ENCODE peak calls at places on chromosomes 16 and 17, in five cellular contexts. V, Q, M, W and O are unnamed samples.

GRCh38 chr17:17129466-17129865 is 76.7 kb downstream of the PLD6 start:
- DNase-seq in V (no peak), Q (no peak), M (no peak), W (no peak), O (no peak)

GRCh38 chr16:12288537-12289174 is 312.1 kb downstream of the SNX29 start:
- DNase-seq in V (no peak), Q (no peak), M (no peak), W (no peak), O (no peak)

GRCh38 chr16:17417740-17418139 is 53.0 kb downstream of the XYLT1 start:
- DNase-seq in V (no peak), Q (no peak), M (no peak), W (no peak), O (no peak)

GRCh38 chr17:43360376-43360738 is 38.4 kb upstream of the ARL4D start:
- DNase-seq in V (no peak), Q (no peak), M (no peak), W (peak), O (peak)

GRCh38 chr17:63545302-63545928 is 4.9 kb upstream of the DCAF7 start:
- DNase-seq in V (no peak), Q (peak), M (no peak), W (no peak), O (no peak)

GRCh38 chr17:6636616-6637457 is 3.7 kb downstream of the KIAA0753 start:
- DNase-seq in V (no peak), Q (no peak), M (peak), W (no peak), O (no peak)

GRCh38 chr16:75460441-75460840 is 4.0 kb downstream of the TMEM170A start:
- DNase-seq in V (no peak), Q (no peak), M (peak), W (no peak), O (no peak)

GRCh38 chr17:27529230-27529796 is 73.1 kb downstream of the KSR1 start:
- DNase-seq in V (no peak), Q (no peak), M (no peak), W (no peak), O (no peak)

GRCh38 chr17:67779098-67779672 is 46.1 kb upstream of the BPTF start:
- DNase-seq in V (no peak), Q (peak), M (peak), W (no peak), O (no peak)

GRCh38 chr16:4273858-4274291 is 1.1 kb upstream of the TFAP4 start:
- DNase-seq in V (no peak), Q (no peak), M (peak), W (peak), O (no peak)

GRCh38 chr17:60416368-60416925 is 5.8 kb upstream of the CHCT1 start:
- DNase-seq in V (no peak), Q (no peak), M (no peak), W (no peak), O (no peak)

GRCh38 chr16:65069090-65069489 is 52.8 kb downstream of the CDH11 start:
- DNase-seq in V (no peak), Q (no peak), M (no peak), W (no peak), O (no peak)

GRCh38 chr16:58629681-58630640 is at the start of gene CNOT1:
- DNase-seq in V (peak), Q (peak), M (peak), W (peak), O (peak)

GRCh38 chr16:58634265-58634802 is 4.7 kb upstream of the CNOT1 start:
- DNase-seq in V (no peak), Q (no peak), M (no peak), W (no peak), O (no peak)

DNA sequence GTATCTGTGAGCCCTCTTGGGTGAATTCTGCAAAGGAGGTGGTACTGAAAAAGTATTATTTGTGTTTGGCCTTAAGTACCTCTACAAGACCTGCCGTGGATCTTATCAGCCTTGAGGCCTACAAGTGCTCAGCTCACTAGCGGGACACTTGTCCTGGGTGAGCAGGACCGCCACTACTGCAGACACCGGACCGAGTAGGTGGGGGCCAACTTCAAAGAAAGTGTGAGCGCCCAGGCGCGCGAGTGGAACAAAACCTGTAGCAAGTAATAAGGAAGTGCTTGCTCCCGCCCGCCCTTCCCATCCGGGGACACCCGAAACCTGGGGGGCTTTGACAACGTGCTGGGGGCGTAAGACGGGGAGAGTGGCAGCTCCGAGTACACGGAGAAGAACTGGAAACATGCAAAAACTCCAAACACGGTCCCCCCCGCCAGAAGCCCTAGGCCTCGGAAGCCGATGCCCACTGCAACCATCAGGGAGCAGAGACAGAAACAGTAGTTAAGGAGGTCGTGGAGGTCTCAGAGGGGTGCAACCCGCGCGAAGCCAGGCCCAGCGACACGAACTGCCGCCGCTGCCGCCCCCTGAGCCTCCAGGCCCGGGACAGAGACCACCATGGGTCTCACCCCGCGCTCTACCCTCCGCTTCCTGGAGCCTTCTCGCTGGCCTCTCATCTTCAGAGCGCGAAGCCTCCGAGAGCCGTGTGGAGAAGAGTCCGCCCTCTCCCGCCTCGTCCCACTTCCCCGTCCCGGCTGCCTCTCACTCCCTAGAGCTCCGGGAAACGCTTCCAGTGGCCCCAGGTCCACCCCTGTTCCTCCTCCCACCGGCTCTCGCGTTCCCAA is 563 bp downstream of the CNOT1 start:
- DNase-seq in V (peak), Q (no peak), M (peak), W (peak), O (no peak)
- TF ChIP-seq POLR2AphosphoS5 in V (peak), Q (no peak), M (no peak), W (peak), O (no peak)

DNA sequence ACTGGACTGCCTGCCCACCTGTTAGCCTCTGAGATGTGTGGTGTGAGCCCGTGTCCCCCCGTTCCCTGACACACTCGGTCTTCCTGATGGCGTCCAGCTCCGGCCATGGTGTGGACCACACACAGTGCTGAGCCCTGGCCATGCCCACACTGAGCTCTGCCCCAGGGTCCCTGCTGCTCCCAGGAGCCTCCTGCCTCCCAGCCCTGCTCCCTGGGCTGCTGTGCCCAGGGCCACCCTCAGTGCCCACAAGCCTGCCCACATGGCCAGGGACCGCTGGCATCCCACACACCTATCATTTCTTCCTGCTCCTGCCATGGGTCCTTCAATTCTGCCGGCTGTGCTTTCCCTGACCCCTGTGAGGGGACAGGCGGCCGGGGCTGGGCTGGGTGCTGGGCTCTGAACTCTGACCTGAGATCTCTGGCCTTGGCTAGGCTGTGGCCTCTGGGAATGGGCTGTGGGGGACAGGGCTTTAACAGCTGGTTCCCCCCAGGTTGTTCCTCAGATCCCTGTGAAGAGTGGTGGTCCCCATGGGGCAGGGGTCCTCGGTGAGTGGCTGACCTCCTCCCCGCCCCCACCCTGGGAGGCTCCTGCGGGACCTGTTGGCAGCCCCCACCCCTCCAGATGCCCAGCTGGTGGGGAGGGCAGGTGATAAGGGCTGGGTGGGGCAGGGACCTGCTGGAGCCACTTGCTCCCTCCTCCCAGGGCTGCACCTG is 4.0 kb downstream of the CEMP1 start:
- DNase-seq in V (no peak), Q (no peak), M (no peak), W (no peak), O (no peak)
- TF ChIP-seq POLR2AphosphoS5 in V (no peak), Q (no peak), M (no peak), W (no peak), O (no peak)

GRCh38 chr17:30905742-30906100 is 317 bp downstream of the TEFM start:
- DNase-seq in V (no peak), Q (no peak), M (peak), W (no peak), O (no peak)

GRCh38 chr17:30908717-30909420 is 2.8 kb upstream of the TEFM start:
- DNase-seq in V (no peak), Q (no peak), M (no peak), W (no peak), O (no peak)

GRCh38 chr17:30906101-30906911 is at the start of gene TEFM:
- DNase-seq in V (peak), Q (peak), M (peak), W (peak), O (peak)
- TF ChIP-seq POLR2AphosphoS5 in V (peak), Q (peak), M (peak), W (peak), O (peak)

DNA sequence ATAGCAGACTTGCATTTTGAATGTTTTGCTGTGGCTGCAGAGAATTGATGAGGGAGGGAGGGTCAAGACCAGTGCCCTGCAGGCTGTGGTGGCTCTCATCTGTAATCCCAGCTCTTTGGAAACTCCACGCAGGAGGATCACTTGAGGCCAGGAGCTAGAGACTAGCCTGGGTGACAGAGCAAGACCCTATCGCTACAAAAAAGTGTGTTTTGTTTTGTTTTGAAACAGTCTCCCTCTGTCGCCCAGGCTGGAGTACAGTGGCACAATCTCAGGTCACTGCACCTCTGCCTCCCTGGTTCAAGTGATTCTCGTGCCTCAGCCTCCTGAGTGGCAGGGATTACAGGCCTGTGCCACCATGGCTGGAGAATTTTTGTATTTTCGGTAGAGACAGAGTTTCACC is 1.9 kb upstream of the UBE2G1 start:
- DNase-seq in V (no peak), Q (no peak), M (no peak), W (no peak), O (no peak)
- TF ChIP-seq POLR2AphosphoS5 in V (no peak), Q (no peak), M (no peak), W (no peak), O (no peak)

GRCh38 chr17:31112001-31112661 is 17.4 kb downstream of the NF1 start:
- DNase-seq in V (no peak), Q (no peak), M (no peak), W (no peak), O (no peak)

GRCh38 chr17:31113939-31114338 is 19.2 kb downstream of the NF1 start:
- DNase-seq in V (no peak), Q (no peak), M (no peak), W (no peak), O (no peak)

GRCh38 chr17:31115168-31115567 is 20.4 kb downstream of the NF1 start:
- DNase-seq in V (no peak), Q (no peak), M (no peak), W (no peak), O (no peak)

GRCh38 chr17:31116167-31116566 is 21.4 kb downstream of the NF1 start:
- DNase-seq in V (no peak), Q (no peak), M (no peak), W (no peak), O (no peak)

DNA sequence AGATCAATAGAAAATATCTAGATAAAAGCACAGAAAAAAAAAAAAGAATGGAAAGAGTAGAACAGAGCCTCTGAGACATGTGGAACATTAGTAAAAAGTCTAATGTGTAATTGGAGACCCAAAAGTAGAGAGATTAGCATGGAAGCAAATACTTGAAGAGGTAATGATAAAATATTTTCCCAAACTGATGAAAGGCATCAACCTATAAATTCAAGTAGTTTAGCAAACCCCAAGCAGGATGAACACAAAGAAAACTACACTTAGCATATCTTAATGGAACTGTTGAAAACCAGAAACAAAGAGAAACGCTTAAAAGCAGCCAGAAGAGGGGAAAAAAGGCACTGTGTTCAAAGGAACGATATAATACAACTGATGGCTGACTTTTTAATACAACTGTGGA is 16.4 kb downstream of the NF1 start:
- DNase-seq in V (no peak), Q (no peak), M (no peak), W (no peak), O (no peak)
- TF ChIP-seq POLR2AphosphoS5 in V (no peak), Q (no peak), M (no peak), W (no peak), O (no peak)

GRCh38 chr17:82895087-82895486 is 55.3 kb upstream of the ZNF750 start:
- DNase-seq in V (no peak), Q (no peak), M (no peak), W (no peak), O (no peak)

GRCh38 chr17:82891911-82892310 is 52.1 kb upstream of the ZNF750 start:
- DNase-seq in V (no peak), Q (no peak), M (no peak), W (no peak), O (no peak)

GRCh38 chr17:82890926-82891678 is 51.3 kb upstream of the ZNF750 start:
- DNase-seq in V (no peak), Q (no peak), M (no peak), W (no peak), O (no peak)

GRCh38 chr17:82893779-82894178 is 54.0 kb upstream of the ZNF750 start:
- DNase-seq in V (no peak), Q (no peak), M (no peak), W (no peak), O (no peak)

DNA sequence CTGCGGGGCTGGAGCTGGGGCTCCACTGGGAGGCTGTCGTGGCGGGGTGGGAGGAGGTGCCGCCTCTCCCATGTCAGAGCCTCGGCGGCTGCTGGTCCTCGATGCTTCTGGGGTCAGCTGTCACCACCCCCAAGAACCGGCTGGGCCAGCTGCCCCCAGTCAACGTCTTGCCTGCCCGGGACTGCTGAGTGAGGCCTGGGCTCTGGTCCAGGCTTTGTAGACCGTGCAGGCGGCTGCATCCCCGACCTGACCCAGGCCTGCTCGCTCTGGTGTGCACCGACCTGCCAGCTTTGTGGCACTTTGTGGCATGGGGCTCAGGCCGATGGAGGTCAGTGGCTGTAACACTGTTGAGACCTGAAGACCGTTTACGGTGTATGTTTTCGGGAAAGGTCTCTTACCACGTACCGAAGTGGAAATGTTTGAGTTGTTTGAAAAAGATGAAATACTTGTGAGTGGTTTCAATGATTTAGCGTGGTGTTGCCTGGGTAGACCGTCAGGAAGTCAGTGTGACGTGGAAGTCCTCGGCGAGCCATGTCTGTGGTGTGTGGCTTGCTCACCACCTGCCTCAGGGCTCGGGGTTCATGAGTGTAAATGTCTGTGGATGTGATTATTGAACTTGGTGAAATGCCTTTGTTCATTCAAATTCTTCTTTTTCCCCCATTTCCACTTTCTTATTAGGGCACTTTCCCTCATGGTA is 53.2 kb upstream of the ZNF750 start:
- DNase-seq in V (no peak), Q (no peak), M (no peak), W (no peak), O (no peak)
- TF ChIP-seq POLR2AphosphoS5 in V (no peak), Q (no peak), M (no peak), W (no peak), O (no peak)

DNA sequence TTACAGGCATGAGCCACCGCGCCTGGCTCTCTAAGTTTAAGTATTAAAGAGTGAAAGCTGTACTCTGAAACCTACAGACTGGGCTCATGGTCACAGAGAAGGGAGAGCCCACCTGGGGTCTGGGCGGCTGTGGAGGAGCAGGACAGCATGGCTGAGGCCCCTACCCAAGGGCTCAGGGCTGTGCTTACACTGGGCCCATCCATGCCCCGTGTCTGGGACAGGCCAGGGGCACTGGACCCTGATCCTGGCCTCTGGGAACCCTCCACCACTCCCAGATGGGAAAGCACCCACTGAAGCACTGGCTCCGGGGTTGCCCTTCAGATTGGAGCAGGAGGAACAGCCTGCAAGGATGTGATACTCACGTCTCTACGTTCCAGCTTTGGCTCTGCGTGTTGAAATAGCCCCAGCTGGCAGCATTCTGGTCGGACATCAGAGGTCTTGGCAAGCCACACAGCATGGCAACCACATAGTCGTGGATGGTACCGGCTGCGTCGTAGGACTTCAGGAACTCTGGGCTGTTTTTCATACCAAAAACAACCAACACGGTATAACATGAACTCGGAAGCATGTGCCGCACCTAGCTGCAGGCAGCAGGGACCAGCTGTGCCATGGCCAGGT is 13.0 kb downstream of the SHPK start:
- DNase-seq in V (no peak), Q (no peak), M (no peak), W (no peak), O (no peak)
- TF ChIP-seq POLR2AphosphoS5 in V (no peak), Q (no peak), M (no peak), W (no peak), O (no peak)

GRCh38 chr16:89964201-89964600 is 15.6 kb downstream of the DEF8 start:
- DNase-seq in V (no peak), Q (no peak), M (no peak), W (no peak), O (no peak)
- TF ChIP-seq POLR2AphosphoS5 in V (no peak), Q (no peak), M (no peak), W (no peak), O (no peak)

DNA sequence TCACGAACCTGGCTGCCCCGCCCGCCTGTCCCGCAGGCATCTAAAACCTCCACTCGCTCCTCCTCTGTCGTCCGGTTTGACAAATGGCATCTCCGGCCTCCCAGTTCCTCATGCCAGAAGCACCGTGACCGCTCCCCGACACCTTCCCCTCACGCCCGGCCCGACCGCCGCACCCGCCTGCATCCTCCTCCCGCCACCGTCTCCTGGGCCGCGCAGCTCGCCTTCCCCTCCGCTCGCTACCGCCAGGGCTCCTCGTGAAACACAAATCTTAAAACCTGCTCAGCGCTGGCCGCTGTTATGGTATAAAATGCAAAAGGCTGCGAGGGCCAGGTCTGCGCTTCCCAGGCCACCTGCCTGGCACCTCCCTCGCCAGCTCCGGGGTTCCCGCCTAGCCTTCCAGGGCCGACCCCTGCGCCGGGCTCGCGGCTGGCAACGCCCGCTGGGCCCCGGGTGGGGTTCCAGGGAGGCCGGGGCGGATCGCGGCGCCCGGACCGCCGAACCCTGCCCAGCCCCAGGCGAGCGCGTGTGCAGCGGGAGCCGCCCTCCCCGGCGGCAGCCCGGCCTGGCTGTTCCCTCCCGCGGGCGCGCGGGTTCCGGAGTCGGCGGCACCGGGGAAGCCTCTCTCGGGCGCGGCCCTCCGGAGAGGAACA is 488 bp downstream of the SPSB3 start:
- DNase-seq in V (no peak), Q (no peak), M (peak), W (no peak), O (no peak)
- TF ChIP-seq POLR2AphosphoS5 in V (no peak), Q (no peak), M (no peak), W (no peak), O (no peak)